ENCODE peak calls at places on chromosome 1, in four cellular contexts. R, V, N and I are unnamed samples.

GRCh38 chr1:83641206-83641658 is 357.7 kb downstream of the TTLL7 start:
- DNase-seq in V (no peak), N (no peak), R (no peak), I (no peak)

GRCh38 chr1:240776237-240776636 is 164.3 kb upstream of the GREM2 start:
- DNase-seq in R (no peak), V (no peak), N (no peak), I (no peak)

GRCh38 chr1:114353233-114353632 is 157.8 kb downstream of the TRIM33 start:
- DNase-seq in R (no peak), N (no peak), V (peak), I (peak)

GRCh38 chr1:192453360-192454045 is 122.1 kb upstream of the RGS1 start:
- DNase-seq in N (no peak), R (no peak), V (no peak), I (no peak)

GRCh38 chr1:24374891-24375786 is 38.4 kb downstream of the STPG1 start:
- DNase-seq in R (no peak), V (no peak), N (peak), I (no peak)

GRCh38 chr1:156582388-156583022 is 3.0 kb downstream of the TTC24 start:
- DNase-seq in N (no peak), R (no peak), V (no peak), I (no peak)

GRCh38 chr1:2384941-2385481 is 6.3 kb downstream of the MORN1 start:
- DNase-seq in N (no peak), V (no peak), R (no peak), I (no peak)

GRCh38 chr1:94614980-94615379 is 73.4 kb upstream of the F3 start:
- DNase-seq in N (no peak), V (no peak), R (no peak), I (no peak)

GRCh38 chr1:161915051-161915503 is 108.6 kb downstream of the OLFML2B start:
- DNase-seq in N (no peak), V (no peak), R (peak), I (no peak)
- TF ChIP-seq CBFB in N (no peak), V (no peak), R (no peak), I (no peak)

GRCh38 chr1:54289939-54290233 is 89.9 kb downstream of the MRPL37 start:
- DNase-seq in R (no peak), V (no peak), N (no peak), I (no peak)
- TF ChIP-seq CBFB in R (no peak), V (no peak), N (no peak), I (no peak)

GRCh38 chr1:87329051-87329755 is 523 bp downstream of the LMO4 start:
- DNase-seq in N (peak), V (peak), R (no peak), I (peak)

GRCh38 chr1:87330201-87330953 is 1.7 kb downstream of the LMO4 start:
- DNase-seq in V (no peak), R (no peak), N (peak), I (no peak)

GRCh38 chr1:87328121-87329050 is at the start of gene LMO4:
- DNase-seq in V (peak), N (peak), R (peak), I (peak)

GRCh38 chr1:87330954-87331318 is 2.3 kb downstream of the LMO4 start:
- DNase-seq in N (no peak), R (no peak), V (peak), I (peak)

GRCh38 chr1:87329756-87330200 is 1.1 kb downstream of the LMO4 start:
- DNase-seq in N (no peak), V (no peak), R (no peak), I (no peak)
- TF ChIP-seq CBFB in N (no peak), V (no peak), R (no peak), I (no peak)

GRCh38 chr1:31583995-31584868 is 7.9 kb downstream of the TINAGL1 start:
- DNase-seq in R (no peak), N (no peak), V (peak), I (peak)
- TF ChIP-seq CBFB in R (no peak), N (no peak), V (no peak), I (no peak)

GRCh38 chr1:85628791-85629531 is 48.4 kb downstream of the CCN1 start:
- DNase-seq in R (no peak), V (peak), N (peak), I (peak)
- TF ChIP-seq CBFB in R (no peak), V (no peak), N (no peak), I (no peak)

GRCh38 chr1:936865-937264 is 13.1 kb downstream of the SAMD11 start:
- DNase-seq in N (no peak), V (no peak), R (no peak), I (no peak)

GRCh38 chr1:939511-940107 is 15.9 kb downstream of the SAMD11 start:
- DNase-seq in N (no peak), V (no peak), R (no peak), I (no peak)

GRCh38 chr1:937521-937920 is 13.8 kb downstream of the SAMD11 start:
- DNase-seq in V (no peak), N (no peak), R (no peak), I (no peak)

GRCh38 chr1:938711-939504 is 15.2 kb downstream of the SAMD11 start:
- DNase-seq in R (no peak), V (no peak), N (peak), I (peak)

DNA sequence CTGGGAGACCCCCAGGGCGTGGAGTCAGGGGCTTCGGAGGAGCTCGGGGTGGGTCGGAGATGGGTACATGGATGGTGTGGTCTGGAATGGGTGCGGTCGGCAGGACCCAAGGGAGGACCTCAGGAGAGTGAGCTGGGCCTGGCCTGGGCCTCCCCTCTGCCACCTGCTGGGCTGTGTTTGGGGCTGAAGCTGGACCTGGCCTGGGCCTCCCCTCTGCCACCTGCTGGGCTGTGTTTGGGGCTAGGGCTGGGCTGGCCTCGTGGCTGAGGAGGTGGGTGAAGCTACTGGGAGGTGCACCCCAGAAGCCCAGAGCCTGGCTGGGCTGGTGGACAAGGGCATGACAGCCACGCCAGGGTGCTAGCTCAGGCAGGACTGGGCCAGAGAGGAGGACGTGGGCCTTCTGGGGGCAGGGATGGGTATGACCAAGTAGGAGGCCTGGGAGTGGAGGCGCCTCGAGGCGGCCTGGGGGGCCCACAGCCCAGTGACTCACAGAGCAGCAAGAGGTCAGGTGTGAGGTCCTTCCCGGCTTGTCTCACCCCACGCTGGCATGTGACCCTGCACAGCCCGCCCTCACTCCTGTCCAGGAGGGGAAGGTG is 14.5 kb downstream of the SAMD11 start:
- DNase-seq in N (no peak), R (no peak), V (peak), I (peak)
- TF ChIP-seq CBFB in N (no peak), R (no peak), V (no peak), I (no peak)

GRCh38 chr1:215793210-215793609 is 226.1 kb downstream of the KCTD3 start:
- DNase-seq in R (no peak), V (no peak), N (no peak), I (no peak)
- TF ChIP-seq CBFB in R (no peak), V (no peak), N (no peak), I (no peak)

DNA sequence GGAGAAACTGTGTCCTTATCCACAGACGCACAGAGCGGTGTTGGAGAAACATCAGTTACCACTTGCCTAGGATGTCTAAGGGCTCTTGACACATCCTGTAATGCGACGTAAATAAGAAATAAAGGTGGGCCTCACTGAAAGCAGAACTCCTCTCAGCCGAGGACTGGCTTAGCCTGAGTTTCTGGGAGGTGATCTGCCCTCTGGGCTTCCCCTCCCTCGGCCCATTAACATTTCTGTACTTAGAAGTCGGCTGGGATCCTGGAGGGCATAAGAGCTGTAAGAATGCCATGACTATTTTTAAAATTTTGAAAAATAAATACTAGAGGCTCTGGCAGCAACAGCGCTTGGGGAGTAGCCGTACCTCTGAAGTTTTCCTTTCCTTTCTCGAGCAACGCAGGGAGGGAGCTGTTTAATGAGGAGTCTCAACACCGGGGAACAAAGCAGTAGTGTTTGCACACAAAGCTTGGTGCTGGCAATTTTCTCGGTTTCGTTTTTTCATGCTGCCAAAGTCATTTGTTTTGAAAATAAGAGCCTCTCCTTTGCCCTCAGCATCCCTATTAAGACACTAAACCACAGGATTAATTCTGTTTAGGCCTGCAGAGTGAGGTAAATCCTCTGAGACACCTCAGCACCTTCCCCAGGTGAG is 498.7 kb downstream of the SMYD3 start:
- DNase-seq in R (no peak), V (no peak), N (no peak), I (no peak)
- TF ChIP-seq CBFB in R (no peak), V (no peak), N (no peak), I (no peak)